ENCODE peak calls at places on chromosomes 12 and 14, in ten cellular contexts. R is RWPE2, B is HCT116, E is sigmoid colon, Y is RWPE1, W is suprapubic skin, Q is DND-41, I is AG04450, P is dorsolateral prefrontal cortex, D is H9. M is an unnamed sample.

GRCh38 chr14:95363468-95363954 is 43.8 kb upstream of the CLMN start:
- DNase-seq in R (no peak), B (no peak), E (no peak), Y (no peak), W (no peak), Q (no peak), I (no peak), P (no peak), D (no peak), M (peak)

GRCh38 chr12:52267699-52268098 is 6.7 kb upstream of the KRT86 start:
- DNase-seq in R (no peak), B (no peak), E (no peak), Y (no peak), W (no peak), Q (no peak), I (no peak), P (no peak), D (no peak), M (no peak)

GRCh38 chr14:60647837-60648168 is 1.5 kb downstream of the SIX1 start:
- DNase-seq in R (no peak), B (no peak), E (no peak), Y (no peak), W (no peak), Q (no peak), I (no peak), P (no peak), D (no peak), M (no peak)

GRCh38 chr14:55766071-55766470 is 186.1 kb downstream of the KTN1 start:
- DNase-seq in R (no peak), B (no peak), E (no peak), Y (no peak), W (no peak), Q (no peak), I (no peak), P (no peak), D (no peak), M (no peak)

GRCh38 chr14:79333198-79333546 is 878.1 kb downstream of the DIO2 start:
- DNase-seq in R (no peak), B (no peak), E (no peak), Y (no peak), W (no peak), Q (no peak), I (no peak), P (no peak), D (no peak), M (no peak)

GRCh38 chr12:11174022-11174421 is 3.0 kb downstream of the SMIM10L1 start:
- DNase-seq in R (no peak), B (no peak), E (no peak), Y (no peak), W (no peak), Q (no peak), I (no peak), P (no peak), D (no peak), M (no peak)

GRCh38 chr12:53643232-53643992 is 17.2 kb upstream of the ATF7 start:
- DNase-seq in R (no peak), B (no peak), E (no peak), Y (no peak), W (no peak), Q (no peak), I (no peak), P (no peak), D (no peak), M (no peak)

GRCh38 chr12:82174383-82174782 is 183.8 kb downstream of the CCDC59 start:
- DNase-seq in R (no peak), B (no peak), E (no peak), Y (no peak), W (no peak), Q (no peak), I (no peak), P (no peak), D (no peak), M (no peak)

DNA sequence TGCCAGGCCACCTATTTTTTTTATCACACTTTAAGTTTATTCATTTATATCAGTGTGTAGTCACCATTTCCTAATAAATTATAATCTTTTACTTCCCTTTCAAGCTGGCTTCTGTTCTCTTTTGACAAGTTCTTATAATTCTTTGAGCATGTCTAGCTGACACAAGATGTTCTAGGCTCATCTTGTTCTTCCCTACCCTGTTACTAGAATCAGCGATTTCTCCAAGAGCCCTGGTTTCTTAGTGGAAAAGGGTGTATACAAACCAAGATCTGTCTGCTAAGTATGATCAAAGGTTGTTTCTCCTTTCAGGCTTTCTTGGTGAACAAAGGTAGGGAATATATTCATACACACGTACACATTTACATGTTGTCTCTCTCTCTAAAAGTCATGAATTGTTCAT is 51.0 kb downstream of the FGD4 start:
- DNase-seq in R (no peak), B (no peak), E (no peak), Y (no peak), W (no peak), Q (no peak), I (no peak), P (no peak), D (no peak), M (no peak)
- H3K27ac ChIP-seq in R (peak), B (no peak), E (no peak), Y (peak), W (no peak), Q (no peak), I (no peak), P (no peak), D (peak), M (no peak)

GRCh38 chr14:33705521-33705920 is 245.4 kb downstream of the EGLN3 start:
- DNase-seq in R (no peak), B (no peak), E (no peak), Y (no peak), W (no peak), Q (no peak), I (no peak), P (no peak), D (no peak), M (no peak)
- H3K27ac ChIP-seq in R (no peak), B (no peak), E (no peak), Y (no peak), W (no peak), Q (no peak), I (no peak), P (no peak), D (no peak), M (no peak)

GRCh38 chr14:37447883-37448391 is 147.1 kb downstream of the FOXA1 start:
- DNase-seq in R (no peak), B (no peak), E (no peak), Y (peak), W (no peak), Q (no peak), I (no peak), P (no peak), D (no peak), M (no peak)
- H3K27ac ChIP-seq in R (no peak), B (no peak), E (no peak), Y (no peak), W (no peak), Q (no peak), I (no peak), P (no peak), D (no peak), M (no peak)

DNA sequence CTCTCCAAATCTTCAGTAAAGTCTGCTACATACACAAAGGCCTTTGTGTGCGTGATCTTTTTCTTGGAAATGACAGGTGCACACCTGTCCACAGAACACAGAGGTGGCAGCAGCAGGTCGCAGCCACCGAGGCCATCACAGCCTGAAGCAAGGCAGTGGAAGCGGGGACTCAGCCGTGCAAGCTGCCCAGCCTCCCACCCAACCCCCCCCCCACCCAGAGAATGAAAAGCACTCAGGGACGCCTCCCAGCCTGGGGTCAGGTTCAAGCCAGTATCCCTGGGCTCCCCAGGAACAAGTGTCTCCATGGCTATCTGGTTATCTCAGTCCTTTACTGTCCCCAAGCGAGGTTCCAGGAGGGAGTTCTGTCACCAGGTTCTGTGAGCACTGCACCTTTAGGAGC is 31.2 kb upstream of the TSPAN9 start:
- DNase-seq in R (no peak), B (no peak), E (peak), Y (no peak), W (no peak), Q (no peak), I (no peak), P (no peak), D (no peak), M (no peak)
- H3K27ac ChIP-seq in R (no peak), B (no peak), E (no peak), Y (no peak), W (no peak), Q (no peak), I (no peak), P (no peak), D (no peak), M (peak)